ENCODE peak calls at places on chromosomes 5 and 9, in ten cellular contexts. X, R, G, H, F, I, N, U, D and Y are unnamed samples.

GRCh38 chr5:130198927-130199326 is 294.7 kb downstream of the CHSY3 start:
- DNase-seq in D (peak; percentile 9), G (no peak), N (peak; percentile 50), U (no peak), X (no peak), H (peak; percentile 12), F (peak; percentile 15), I (no peak), R (no peak), Y (no peak)

GRCh38 chr9:18390393-18390792 is 83.6 kb upstream of the ADAMTSL1 start:
- DNase-seq in I (no peak), F (peak; percentile 23), U (no peak), N (peak; percentile 37), D (no peak), R (no peak), G (no peak), H (peak; percentile 9), X (peak; percentile 26), Y (no peak)

GRCh38 chr5:37553720-37554402 is 174.7 kb downstream of the WDR70 start:
- DNase-seq in I (no peak), F (no peak), X (no peak), U (no peak), D (peak; percentile 57), R (no peak), N (no peak), G (no peak), H (no peak), Y (no peak)

GRCh38 chr5:36442796-36443195 is 141.1 kb upstream of the RANBP3L start:
- DNase-seq in R (no peak), H (no peak), U (no peak), N (peak; percentile 29), G (no peak), F (no peak), D (peak; percentile 50), I (no peak), X (no peak), Y (no peak)

GRCh38 chr5:132385321-132386105 is 16.0 kb downstream of the SLC22A5 start:
- DNase-seq in N (peak; percentile 76), F (peak; percentile 44), U (peak; percentile 74), H (peak; percentile 39), I (peak; percentile 51), D (peak; percentile 71), X (no peak), R (peak; percentile 61), G (peak; percentile 20), Y (peak; percentile 49)

GRCh38 chr9:38224941-38225340 is 155.9 kb upstream of the SHB start:
- DNase-seq in G (no peak), F (no peak), D (no peak), I (no peak), X (no peak), N (no peak), R (no peak), H (no peak), U (no peak), Y (no peak)

GRCh38 chr9:71783120-71783523 is 14.8 kb upstream of the CEMIP2 start:
- DNase-seq in N (no peak), U (no peak), H (peak; percentile 78), F (no peak), G (peak; percentile 41), X (peak; percentile 32), I (no peak), R (peak; percentile 86), D (peak; percentile 35), Y (peak; percentile 27)

GRCh38 chr9:16871358-16872151 is 1.1 kb upstream of the BNC2 start:
- DNase-seq in G (no peak), U (peak; percentile 61), R (no peak), H (peak; percentile 63), I (peak; percentile 52), F (peak; percentile 56), D (peak; percentile 90), X (peak; percentile 58), N (peak; percentile 90), Y (peak; percentile 33)

GRCh38 chr5:144820285-144820684 is 649.6 kb downstream of the KCTD16 start:
- DNase-seq in D (no peak), F (no peak), X (no peak), G (no peak), R (no peak), I (no peak), N (no peak), U (no peak), H (no peak), Y (no peak)

GRCh38 chr5:127589309-127590036 is 59.4 kb upstream of the CTXN3 start:
- DNase-seq in N (no peak), F (no peak), H (peak; percentile 15), X (no peak), G (no peak), I (no peak), D (no peak), U (no peak), R (no peak), Y (peak; percentile 52)

GRCh38 chr9:18881740-18882139 is 151.3 kb downstream of the SAXO1 start:
- DNase-seq in R (no peak), G (no peak), H (no peak), I (no peak), N (no peak), D (no peak), U (no peak), X (no peak), F (no peak), Y (no peak)

GRCh38 chr9:109417054-109417453 is 81.1 kb downstream of the PTPN3 start:
- DNase-seq in I (no peak), H (no peak), F (no peak), N (no peak), U (no peak), X (no peak), R (no peak), D (no peak), G (no peak), Y (no peak)

GRCh38 chr5:106020889-106021288 is 1649.8 kb downstream of the EFNA5 start:
- DNase-seq in F (no peak), R (no peak), N (no peak), D (no peak), H (no peak), G (no peak), X (no peak), I (no peak), U (no peak), Y (no peak)

GRCh38 chr5:4480528-4481404 is 659.4 kb upstream of the ADAMTS16 start:
- DNase-seq in U (no peak), R (no peak), D (no peak), N (no peak), H (no peak), G (peak; percentile 98), F (peak; percentile 13), X (no peak), I (no peak), Y (peak; percentile 27)

GRCh38 chr9:24218656-24219055 is 327.0 kb downstream of the IZUMO3 start:
- DNase-seq in G (no peak), X (no peak), F (no peak), H (no peak), I (no peak), N (no peak), D (no peak), R (no peak), U (no peak), Y (no peak)

GRCh38 chr9:118108971-118109370 is 404.8 kb downstream of the TLR4 start:
- DNase-seq in N (no peak), G (no peak), X (no peak), I (no peak), H (no peak), D (no peak), U (no peak), F (no peak), R (no peak), Y (no peak)